ENCODE peak calls at places on chromosomes 6 and 20, in ten cellular contexts. B is astrocyte of the spinal cord; D is AG04449; I is naive thymus-derived CD4-positive, alpha-beta T cell; O is fibroblast of lung; U is activated naive CD8-positive, alpha-beta T cell treated with anti-CD3 and anti-CD28 coated beads, Interleukin-2, amount 50 U/mL, for 24 hours; J is stimulated activated CD4-positive, alpha-beta T cell treated with anti-CD3 and anti-CD28 coated beads, Interleukin-15, amount 100 ng/mL, for 48 hours; G is SK-MEL-5; V is NCI-H69; M is stimulated activated naive CD8-positive, alpha-beta T cell treated with anti-CD3 and anti-CD28 coated beads, Interleukin-15, amount 100 ng/mL, for 72 hours. H is an unnamed sample.

GRCh38 chr20:2519115-2519815 is 10.6 kb upstream of the ZNF343 start:
- DNase-seq in J (no peak), O (no peak), U (no peak), D (peak; percentile 44), B (peak; percentile 18), M (no peak), I (no peak), G (no peak), V (no peak), H (no peak)

GRCh38 chr6:105760746-105761145 is 325.4 kb upstream of the PRDM1 start:
- DNase-seq in M (no peak), J (no peak), U (no peak), D (no peak), I (no peak), V (no peak), O (no peak), B (no peak), G (no peak), H (no peak)

GRCh38 chr6:90040931-90041330 is 146.7 kb downstream of the GJA10 start:
- DNase-seq in V (no peak), U (no peak), O (no peak), M (no peak), I (no peak), D (no peak), J (no peak), B (no peak), G (no peak), H (no peak)

GRCh38 chr6:72966628-72967280 is 258.5 kb downstream of the KHDC1L start:
- DNase-seq in V (peak; percentile 33), G (no peak), B (peak; percentile 25), U (no peak), J (no peak), M (no peak), O (no peak), I (no peak), D (no peak), H (no peak)

GRCh38 chr6:160042788-160043301 is 74.0 kb downstream of the IGF2R start:
- DNase-seq in O (peak; percentile 75), J (no peak), M (no peak), I (no peak), G (no peak), V (no peak), D (no peak), B (peak; percentile 77), U (no peak), H (no peak)

GRCh38 chr6:133623065-133623464 is 265.8 kb upstream of the TCF21 start:
- DNase-seq in M (no peak), U (no peak), B (peak; percentile 41), G (peak; percentile 63), V (no peak), J (no peak), O (peak; percentile 79), D (peak; percentile 63), I (no peak), H (no peak)

GRCh38 chr6:43070028-43070632 is 6.0 kb upstream of the PTK7 start:
- DNase-seq in D (no peak), U (no peak), V (peak; percentile 82), B (peak; percentile 72), I (peak; percentile 35), J (no peak), M (no peak), G (peak; percentile 64), O (peak; percentile 59), H (no peak)

GRCh38 chr6:18561006-18561750 is 174.0 kb downstream of the RNF144B start:
- DNase-seq in V (peak; percentile 36), D (no peak), J (no peak), I (no peak), B (no peak), G (no peak), U (no peak), O (no peak), M (no peak), H (no peak)

GRCh38 chr6:72530750-72531149 is 91.1 kb upstream of the KCNQ5 start:
- DNase-seq in J (no peak), G (no peak), U (no peak), D (no peak), I (no peak), M (no peak), O (no peak), B (no peak), V (no peak), H (no peak)

GRCh38 chr6:143139239-143139784 is 78.6 kb downstream of the AIG1 start:
- DNase-seq in V (no peak), B (no peak), D (no peak), J (peak; percentile 7), I (no peak), G (no peak), U (peak; percentile 9), O (no peak), M (no peak), H (no peak)

GRCh38 chr6:107750398-107750797 is 73.7 kb downstream of the SCML4 start:
- DNase-seq in I (no peak), B (no peak), G (no peak), O (no peak), J (no peak), U (no peak), M (no peak), V (no peak), D (no peak), H (no peak)

GRCh38 chr6:4383910-4384637 is 248.7 kb upstream of the ECI2 start:
- DNase-seq in D (no peak), G (no peak), V (no peak), M (no peak), I (no peak), O (no peak), B (no peak), U (no peak), J (no peak), H (no peak)

GRCh38 chr6:121520337-121521163 is 85.1 kb downstream of the GJA1 start:
- DNase-seq in O (peak; percentile 98), D (peak; percentile 97), U (no peak), I (no peak), J (no peak), B (peak; percentile 93), G (no peak), V (no peak), M (no peak), H (peak; percentile 6)

GRCh38 chr6:41497994-41498393 is 48.2 kb upstream of the FOXP4 start:
- DNase-seq in J (no peak), U (no peak), D (no peak), V (no peak), M (no peak), I (no peak), G (no peak), B (peak; percentile 61), O (peak; percentile 82), H (no peak)

GRCh38 chr20:38878798-38879197 is 47.4 kb upstream of the FAM83D start:
- DNase-seq in O (peak; percentile 27), J (no peak), M (no peak), I (no peak), U (no peak), B (peak; percentile 25), D (no peak), V (no peak), G (peak; percentile 35), H (no peak)

GRCh38 chr6:134449781-134450180 is 131.9 kb upstream of the SGK1 start:
- DNase-seq in D (no peak), O (peak; percentile 31), M (no peak), B (no peak), G (no peak), U (no peak), J (no peak), V (no peak), I (no peak), H (no peak)

GRCh38 chr6:12504325-12504966 is 212.1 kb upstream of the PHACTR1 start:
- DNase-seq in D (no peak), I (no peak), V (peak; percentile 16), G (peak; percentile 64), M (no peak), O (no peak), U (no peak), J (no peak), B (no peak), H (peak; percentile 9)

GRCh38 chr6:124984668-124985338 is 22.6 kb downstream of the RNF217 start:
- DNase-seq in M (no peak), U (no peak), I (no peak), O (peak; percentile 68), J (no peak), D (no peak), G (no peak), V (no peak), B (peak; percentile 73), H (no peak)

GRCh38 chr6:133923938-133924593 is 29.0 kb upstream of the TBPL1 start:
- DNase-seq in V (peak; percentile 89), U (peak; percentile 48), B (peak; percentile 85), O (peak; percentile 65), M (peak; percentile 41), I (peak; percentile 57), J (peak; percentile 45), D (peak; percentile 33), G (peak; percentile 86), H (peak; percentile 56)

GRCh38 chr20:49445176-49445575 is 37.3 kb downstream of the KCNB1 start:
- DNase-seq in D (no peak), M (no peak), O (no peak), V (peak; percentile 31), G (no peak), J (no peak), U (no peak), I (no peak), B (no peak), H (no peak)

GRCh38 chr20:62178316-62179161 is 4.3 kb upstream of the MTG2 start:
- DNase-seq in G (no peak), V (no peak), O (no peak), M (no peak), D (no peak), U (no peak), I (no peak), B (no peak), J (no peak), H (no peak)

GRCh38 chr6:52910091-52910490 is 593 bp upstream of the GSTA3 start:
- DNase-seq in D (no peak), O (peak; percentile 40), G (no peak), M (no peak), V (no peak), U (no peak), J (no peak), I (no peak), B (peak; percentile 39), H (no peak)

GRCh38 chr20:61734733-61735502 is 330.8 kb downstream of the TAF4 start:
- DNase-seq in I (no peak), D (no peak), U (no peak), V (no peak), M (no peak), J (no peak), G (no peak), B (no peak), O (no peak), H (no peak)

H was measured in NT2/D1.